ENCODE peak calls at places on chromosome 22, in five cellular contexts. S is left ventricle myocardium inferior, X is pancreas, P is neuronal stem cell, L is aorta. A is an unnamed sample.
A peak's percentile ranks its signal among the peaks of the same experiment; 100 is the strongest.

GRCh38 chr22:30279389-30279788 is 9.9 kb downstream of the CASTOR1 start:
- DNase-seq in S (peak; percentile 60), X (peak; percentile 35), P (no peak), L (no peak), A (no peak)

GRCh38 chr22:24751518-24751917 is 23.0 kb downstream of the PIWIL3 start:
- DNase-seq in S (no peak), X (no peak), P (no peak), L (no peak), A (no peak)

GRCh38 chr22:27258773-27259172 is 542.8 kb downstream of the MN1 start:
- DNase-seq in S (no peak), X (no peak), P (no peak), L (no peak), A (no peak)

GRCh38 chr22:31271485-31271884 is 20.8 kb downstream of the PIK3IP1 start:
- DNase-seq in S (no peak), X (no peak), P (no peak), L (peak; percentile 19), A (no peak)

GRCh38 chr22:42768385-42769035 is 47.8 kb upstream of the A4GALT start:
- DNase-seq in S (no peak), X (peak; percentile 74), P (no peak), L (no peak), A (no peak)

GRCh38 chr22:32411388-32411787 is 659 bp downstream of the RTCB start:
- DNase-seq in S (no peak), X (no peak), P (no peak), L (no peak), A (no peak)

GRCh38 chr22:26324150-26324549 is 104.9 kb upstream of the ASPHD2 start:
- DNase-seq in S (no peak), X (no peak), P (no peak), L (no peak), A (no peak)

GRCh38 chr22:27203276-27203660 is 545.9 kb downstream of the MIAT start:
- DNase-seq in S (no peak), X (no peak), P (no peak), L (no peak), A (no peak)

GRCh38 chr22:27903805-27904473 is 15.1 kb downstream of the PITPNB start:
- DNase-seq in S (no peak), X (no peak), P (no peak), L (no peak), A (no peak)

GRCh38 chr22:40714514-40714966 is 35.3 kb downstream of the MCHR1 start:
- DNase-seq in S (no peak), X (no peak), P (peak; percentile 91), L (peak; percentile 45), A (no peak)

GRCh38 chr22:47619631-47620030 is 857.2 kb downstream of the TBC1D22A start:
- DNase-seq in S (no peak), X (no peak), P (no peak), L (no peak), A (no peak)

GRCh38 chr22:47618180-47618579 is 855.7 kb downstream of the TBC1D22A start:
- DNase-seq in S (no peak), X (no peak), P (no peak), L (no peak), A (no peak)

GRCh38 chr22:47620391-47620790 is 857.9 kb downstream of the TBC1D22A start:
- DNase-seq in S (no peak), X (no peak), P (no peak), L (no peak), A (no peak)

GRCh38 chr22:47617186-47617585 is 854.7 kb downstream of the TBC1D22A start:
- DNase-seq in S (no peak), X (no peak), P (no peak), L (no peak), A (no peak)

DNA sequence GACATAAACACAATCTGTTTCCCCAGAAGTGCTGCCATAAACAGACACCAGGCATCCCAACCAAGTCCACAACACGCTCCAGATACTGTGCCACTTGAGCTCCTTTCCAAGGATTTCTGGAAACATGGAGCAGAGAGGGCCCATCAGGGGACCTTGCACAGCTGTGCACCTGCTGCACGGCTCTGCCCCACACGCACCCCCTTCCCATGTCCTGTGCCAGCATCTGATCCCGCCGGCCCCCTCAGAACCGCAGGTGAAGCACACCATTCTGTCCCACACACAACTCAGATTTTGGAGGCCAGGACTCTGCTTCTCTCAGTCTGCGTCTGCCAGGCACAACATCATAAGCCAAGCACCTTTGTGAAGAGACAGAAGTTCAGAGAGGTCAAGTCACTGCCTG is 856.2 kb downstream of the TBC1D22A start:
- DNase-seq in S (no peak), X (no peak), P (no peak), L (no peak), A (no peak)
- H3K9me3 ChIP-seq in S (no peaks in the 10 kb centered on the region), X (no peaks in the 10 kb centered on the region), P (peaks cover 5% of the 10 kb centered on the region), L (no peaks in the 10 kb centered on the region), A (no peaks in the 10 kb centered on the region)

DNA sequence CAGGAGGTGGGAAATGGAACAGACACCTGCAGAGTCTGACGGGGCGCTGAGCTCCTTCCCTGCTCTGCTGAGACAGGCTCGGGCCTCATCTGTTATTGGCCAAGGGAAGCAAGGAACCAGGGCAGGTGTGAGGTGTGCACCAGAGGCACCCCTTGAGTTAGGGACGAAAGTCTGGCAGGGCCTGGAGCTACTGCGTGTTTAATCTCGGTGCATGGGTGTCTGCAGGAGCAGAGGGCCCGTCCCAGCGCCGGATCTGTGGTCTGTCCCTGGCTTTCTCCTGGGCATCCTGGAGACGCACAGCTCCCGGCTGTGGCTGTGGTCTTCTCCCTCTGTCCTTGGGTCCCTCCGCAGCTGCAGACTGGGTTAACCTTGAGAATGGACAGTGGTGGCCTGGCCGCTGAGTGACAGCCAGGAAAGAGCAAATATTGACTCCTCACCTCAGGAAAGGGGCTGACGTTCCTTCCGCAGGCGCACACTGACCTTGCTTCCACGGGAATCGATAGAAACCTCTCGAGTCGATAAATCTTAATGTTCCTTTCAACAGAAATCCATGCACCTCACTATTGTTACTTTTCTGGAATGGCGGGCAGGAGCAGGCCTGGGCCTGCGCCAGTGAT is 975.6 kb downstream of the BRD1 start:
- DNase-seq in S (no peak), X (no peak), P (no peak), L (peak; percentile 31), A (no peak)
- H3K9me3 ChIP-seq in S (no peaks in the 10 kb centered on the region), X (no peaks in the 10 kb centered on the region), P (no peaks in the 10 kb centered on the region), L (no peaks in the 10 kb centered on the region), A (no peaks in the 10 kb centered on the region)

DNA sequence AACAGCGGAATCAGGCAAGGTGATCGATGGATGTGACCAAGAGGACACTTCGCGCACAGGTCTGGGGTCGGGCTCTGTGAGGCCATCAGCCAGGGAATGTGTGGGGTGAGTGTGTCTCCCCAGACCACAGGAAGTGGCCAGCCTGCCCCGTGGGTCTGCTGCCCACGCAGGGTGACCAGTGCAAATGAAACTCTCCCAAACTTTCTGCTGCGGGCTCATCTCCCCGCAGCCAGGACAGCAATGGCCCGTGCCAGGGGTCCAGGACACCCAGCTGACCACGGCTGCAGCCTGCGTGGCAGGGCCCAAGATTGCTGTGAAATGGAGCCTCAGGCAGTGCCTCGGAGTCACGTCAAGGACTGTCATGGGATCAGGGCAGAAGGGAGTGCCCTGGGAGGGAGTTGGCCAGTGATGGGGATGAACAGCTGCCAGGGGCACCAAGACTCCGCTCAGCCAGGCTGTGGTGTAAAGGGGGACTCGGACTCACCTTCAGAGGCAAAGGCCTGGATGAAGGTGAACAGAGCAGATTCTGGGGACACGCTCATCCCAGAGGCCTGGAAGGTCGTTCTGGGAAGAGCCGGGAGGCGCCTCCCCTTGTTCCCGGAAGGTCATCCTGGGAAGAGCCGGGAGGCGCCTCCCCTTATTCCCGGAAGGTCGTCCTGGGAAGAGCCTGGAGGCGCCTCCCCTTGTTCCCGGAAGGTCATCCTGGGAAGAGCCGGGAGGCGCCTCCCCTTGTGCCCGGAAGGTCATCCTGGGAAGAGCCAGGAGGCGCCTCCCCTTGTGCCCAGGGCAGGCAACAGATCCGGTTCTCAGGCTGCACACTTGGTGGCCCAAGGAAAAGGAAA is 252.6 kb downstream of the BRD1 start:
- DNase-seq in S (peak; percentile 36), X (no peak), P (no peak), L (peak; percentile 71), A (no peak)
- H3K9me3 ChIP-seq in S (peaks cover 12% of the 10 kb centered on the region), X (no peaks in the 10 kb centered on the region), P (peaks cover under 1% of the 10 kb centered on the region), L (no peaks in the 10 kb centered on the region), A (no peaks in the 10 kb centered on the region)

DNA sequence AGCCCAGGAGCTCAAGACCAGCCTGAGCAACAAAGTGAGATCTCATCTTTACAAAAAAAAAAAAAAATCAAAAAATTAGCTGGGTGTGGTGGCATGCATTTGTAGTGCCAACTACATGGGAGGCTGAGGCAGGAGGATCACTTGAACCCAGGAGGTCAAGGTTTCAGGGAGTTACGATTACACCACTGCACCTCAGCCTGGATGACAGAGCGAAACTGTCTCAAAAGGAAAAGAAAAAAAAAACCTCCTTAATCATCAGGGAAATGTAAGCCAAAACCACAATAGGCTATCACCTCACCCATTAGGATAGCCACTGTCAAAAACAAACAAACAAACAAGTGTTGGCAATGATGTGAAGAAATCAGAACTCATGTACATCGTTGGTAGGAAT is 13.4 kb downstream of the DGCR2 start:
- DNase-seq in S (no peak), X (no peak), P (no peak), L (peak; percentile 0), A (no peak)
- H3K9me3 ChIP-seq in S (no peaks in the 10 kb centered on the region), X (no peaks in the 10 kb centered on the region), P (no peaks in the 10 kb centered on the region), L (no peaks in the 10 kb centered on the region), A (no peaks in the 10 kb centered on the region)